ENCODE peak calls at places on chromosome 12, in eight cellular contexts. One of them, this sample, is unnamed. For H3K27me3, the result is how much of the 10 kb centered on the place peaks cover.

GRCh38 chr12:75439048-75439447 is 41.5 kb upstream of the GLIPR1 start:
- DNase-seq in psoas muscle: no peak
- DNase-seq in pancreas: no peak
- DNase-seq in breast epithelium: no peak
- DNase-seq in ovary: no peak
- DNase-seq in body of pancreas: no peak
- DNase-seq in Peyer's patch: no peak
- DNase-seq in CD4-positive, alpha-beta memory T cell: no peak
- DNase-seq in this sample: no peak

GRCh38 chr12:48185181-48185919 is 1.9 kb downstream of the CCDC184 start:
- DNase-seq in CD4-positive, alpha-beta memory T cell: no peak
- DNase-seq in pancreas: no peak
- DNase-seq in ovary: no peak
- DNase-seq in body of pancreas: no peak
- DNase-seq in psoas muscle: no peak
- DNase-seq in Peyer's patch: no peak
- DNase-seq in breast epithelium: no peak
- DNase-seq in this sample: no peak

GRCh38 chr12:74393265-74393664 is 144.4 kb upstream of the ATXN7L3B start:
- DNase-seq in psoas muscle: no peak
- DNase-seq in ovary: no peak
- DNase-seq in CD4-positive, alpha-beta memory T cell: no peak
- DNase-seq in Peyer's patch: no peak
- DNase-seq in body of pancreas: no peak
- DNase-seq in pancreas: no peak
- DNase-seq in breast epithelium: no peak
- DNase-seq in this sample: no peak

GRCh38 chr12:51820721-51821422 is 27.6 kb downstream of the FIGNL2 start:
- DNase-seq in pancreas: peak
- DNase-seq in breast epithelium: no peak
- DNase-seq in body of pancreas: peak
- DNase-seq in CD4-positive, alpha-beta memory T cell: peak
- DNase-seq in Peyer's patch: peak
- DNase-seq in ovary: peak
- DNase-seq in psoas muscle: peak
- DNase-seq in this sample: no peak

GRCh38 chr12:21379218-21379617 is 6.5 kb downstream of the IAPP start:
- DNase-seq in psoas muscle: no peak
- DNase-seq in breast epithelium: no peak
- DNase-seq in body of pancreas: no peak
- DNase-seq in pancreas: no peak
- DNase-seq in CD4-positive, alpha-beta memory T cell: no peak
- DNase-seq in ovary: no peak
- DNase-seq in Peyer's patch: no peak
- DNase-seq in this sample: no peak

GRCh38 chr12:83642205-83642604 is 955.5 kb downstream of the TMTC2 start:
- DNase-seq in Peyer's patch: no peak
- DNase-seq in ovary: no peak
- DNase-seq in CD4-positive, alpha-beta memory T cell: no peak
- DNase-seq in body of pancreas: no peak
- DNase-seq in pancreas: no peak
- DNase-seq in breast epithelium: no peak
- DNase-seq in psoas muscle: no peak
- DNase-seq in this sample: no peak

GRCh38 chr12:77686760-77687159 is 143.9 kb upstream of the NAV3 start:
- DNase-seq in pancreas: no peak
- DNase-seq in psoas muscle: no peak
- DNase-seq in ovary: no peak
- DNase-seq in CD4-positive, alpha-beta memory T cell: no peak
- DNase-seq in Peyer's patch: no peak
- DNase-seq in body of pancreas: no peak
- DNase-seq in breast epithelium: no peak
- DNase-seq in this sample: no peak

GRCh38 chr12:114414866-114415524 is 9.1 kb upstream of the TBX5 start:
- DNase-seq in breast epithelium: no peak
- DNase-seq in body of pancreas: no peak
- DNase-seq in Peyer's patch: no peak
- DNase-seq in psoas muscle: no peak
- DNase-seq in ovary: no peak
- DNase-seq in CD4-positive, alpha-beta memory T cell: no peak
- DNase-seq in pancreas: no peak
- DNase-seq in this sample: no peak

GRCh38 chr12:94012508-94013044 is 135.8 kb upstream of the PLXNC1 start:
- DNase-seq in ovary: no peak
- DNase-seq in body of pancreas: no peak
- DNase-seq in breast epithelium: no peak
- DNase-seq in psoas muscle: no peak
- DNase-seq in CD4-positive, alpha-beta memory T cell: no peak
- DNase-seq in Peyer's patch: no peak
- DNase-seq in pancreas: no peak
- DNase-seq in this sample: no peak

GRCh38 chr12:56635539-56636117 is 5.5 kb upstream of the BAZ2A start:
- DNase-seq in body of pancreas: no peak
- DNase-seq in ovary: no peak
- DNase-seq in pancreas: no peak
- DNase-seq in psoas muscle: no peak
- DNase-seq in breast epithelium: no peak
- DNase-seq in Peyer's patch: no peak
- DNase-seq in CD4-positive, alpha-beta memory T cell: no peak
- DNase-seq in this sample: no peak

GRCh38 chr12:81000831-81001230 is 63.1 kb upstream of the LIN7A start:
- DNase-seq in pancreas: no peak
- DNase-seq in CD4-positive, alpha-beta memory T cell: no peak
- DNase-seq in ovary: no peak
- DNase-seq in Peyer's patch: no peak
- DNase-seq in psoas muscle: no peak
- DNase-seq in body of pancreas: no peak
- DNase-seq in breast epithelium: no peak
- DNase-seq in this sample: no peak

DNA sequence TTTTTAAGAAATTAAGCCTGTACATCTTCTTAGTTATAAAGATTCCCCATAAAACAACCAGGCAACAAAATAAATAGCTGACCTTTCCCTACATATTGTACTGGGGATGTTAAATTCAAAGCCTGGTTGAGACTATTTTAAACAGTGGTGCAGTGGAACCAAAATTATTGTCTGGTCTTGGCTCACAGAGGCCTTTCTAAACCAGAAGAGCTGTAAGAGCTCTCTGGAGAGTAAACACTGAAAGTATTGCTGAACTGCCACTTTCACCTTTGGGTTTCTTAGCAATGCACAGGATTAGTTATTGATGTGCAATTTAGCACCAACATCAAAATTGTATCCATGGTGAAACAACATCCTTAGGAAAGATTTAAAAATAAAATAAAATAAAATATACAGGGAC is 20.6 kb downstream of the RACGAP1 start:
- DNase-seq in ovary: no peak
- DNase-seq in psoas muscle: no peak
- DNase-seq in Peyer's patch: no peak
- DNase-seq in body of pancreas: no peak
- DNase-seq in CD4-positive, alpha-beta memory T cell: no peak
- DNase-seq in pancreas: no peak
- DNase-seq in breast epithelium: no peak
- DNase-seq in this sample: no peak
- H3K27ac ChIP-seq in ovary: no peak
- H3K27ac ChIP-seq in psoas muscle: no peak
- H3K27ac ChIP-seq in Peyer's patch: no peak
- H3K27ac ChIP-seq in body of pancreas: no peak
- H3K27ac ChIP-seq in CD4-positive, alpha-beta memory T cell: no peak
- H3K27ac ChIP-seq in pancreas: no peak
- H3K27ac ChIP-seq in breast epithelium: no peak
- H3K27ac ChIP-seq in this sample: no peak

GRCh38 chr12:54147186-54147585 is 41.6 kb downstream of the SMUG1 start:
- DNase-seq in psoas muscle: no peak
- DNase-seq in CD4-positive, alpha-beta memory T cell: no peak
- DNase-seq in body of pancreas: no peak
- DNase-seq in breast epithelium: no peak
- DNase-seq in pancreas: no peak
- DNase-seq in Peyer's patch: no peak
- DNase-seq in ovary: no peak
- DNase-seq in this sample: no peak
- H3K27me3 ChIP-seq in psoas muscle: under half
- H3K27me3 ChIP-seq in CD4-positive, alpha-beta memory T cell: under half
- H3K27me3 ChIP-seq in body of pancreas: under half
- H3K27me3 ChIP-seq in breast epithelium: under half
- H3K27me3 ChIP-seq in pancreas: under half
- H3K27me3 ChIP-seq in Peyer's patch: under half
- H3K27me3 ChIP-seq in ovary: under half
- H3K27me3 ChIP-seq in this sample: under half

GRCh38 chr12:18262514-18262913 is 1.2 kb downstream of the PIK3C2G start:
- DNase-seq in Peyer's patch: no peak
- DNase-seq in psoas muscle: no peak
- DNase-seq in CD4-positive, alpha-beta memory T cell: no peak
- DNase-seq in body of pancreas: no peak
- DNase-seq in breast epithelium: no peak
- DNase-seq in pancreas: no peak
- DNase-seq in ovary: no peak
- DNase-seq in this sample: no peak
- H3K4me3 ChIP-seq in Peyer's patch: no peak
- H3K4me3 ChIP-seq in psoas muscle: no peak
- H3K4me3 ChIP-seq in CD4-positive, alpha-beta memory T cell: no peak
- H3K4me3 ChIP-seq in body of pancreas: no peak
- H3K4me3 ChIP-seq in breast epithelium: no peak
- H3K4me3 ChIP-seq in pancreas: no peak
- H3K4me3 ChIP-seq in ovary: no peak
- H3K4me3 ChIP-seq in this sample: no peak

GRCh38 chr12:49588281-49588680 is 17.2 kb downstream of the FAM186B start:
- DNase-seq in ovary: no peak
- DNase-seq in Peyer's patch: no peak
- DNase-seq in CD4-positive, alpha-beta memory T cell: no peak
- DNase-seq in breast epithelium: no peak
- DNase-seq in psoas muscle: no peak
- DNase-seq in pancreas: no peak
- DNase-seq in body of pancreas: no peak
- DNase-seq in this sample: no peak

GRCh38 chr12:49582840-49583239 is 14.9 kb upstream of the MCRS1 start:
- DNase-seq in ovary: no peak
- DNase-seq in body of pancreas: no peak
- DNase-seq in Peyer's patch: no peak
- DNase-seq in psoas muscle: no peak
- DNase-seq in CD4-positive, alpha-beta memory T cell: no peak
- DNase-seq in pancreas: no peak
- DNase-seq in breast epithelium: no peak
- DNase-seq in this sample: no peak

GRCh38 chr12:49587174-49587908 is 18.1 kb downstream of the FAM186B start:
- DNase-seq in CD4-positive, alpha-beta memory T cell: no peak
- DNase-seq in breast epithelium: no peak
- DNase-seq in ovary: no peak
- DNase-seq in psoas muscle: no peak
- DNase-seq in pancreas: no peak
- DNase-seq in Peyer's patch: no peak
- DNase-seq in body of pancreas: no peak
- DNase-seq in this sample: no peak

GRCh38 chr12:49583361-49584094 is 15.6 kb upstream of the MCRS1 start:
- DNase-seq in ovary: no peak
- DNase-seq in body of pancreas: no peak
- DNase-seq in breast epithelium: no peak
- DNase-seq in CD4-positive, alpha-beta memory T cell: no peak
- DNase-seq in psoas muscle: no peak
- DNase-seq in Peyer's patch: no peak
- DNase-seq in pancreas: no peak
- DNase-seq in this sample: no peak

GRCh38 chr12:49585477-49586445 is 17.8 kb upstream of the MCRS1 start:
- DNase-seq in pancreas: no peak
- DNase-seq in body of pancreas: no peak
- DNase-seq in psoas muscle: no peak
- DNase-seq in CD4-positive, alpha-beta memory T cell: no peak
- DNase-seq in breast epithelium: no peak
- DNase-seq in Peyer's patch: no peak
- DNase-seq in ovary: no peak
- DNase-seq in this sample: no peak
- H3K27ac ChIP-seq in pancreas: no peak
- H3K27ac ChIP-seq in body of pancreas: no peak
- H3K27ac ChIP-seq in psoas muscle: no peak
- H3K27ac ChIP-seq in CD4-positive, alpha-beta memory T cell: no peak
- H3K27ac ChIP-seq in breast epithelium: peak
- H3K27ac ChIP-seq in Peyer's patch: no peak
- H3K27ac ChIP-seq in ovary: no peak
- H3K27ac ChIP-seq in this sample: no peak

GRCh38 chr12:53706080-53706479 is 21.2 kb downstream of the CALCOCO1 start:
- DNase-seq in psoas muscle: no peak
- DNase-seq in pancreas: peak
- DNase-seq in breast epithelium: no peak
- DNase-seq in Peyer's patch: no peak
- DNase-seq in body of pancreas: no peak
- DNase-seq in CD4-positive, alpha-beta memory T cell: no peak
- DNase-seq in ovary: no peak
- DNase-seq in this sample: no peak
- H3K27me3 ChIP-seq in psoas muscle: under half
- H3K27me3 ChIP-seq in pancreas: under half
- H3K27me3 ChIP-seq in breast epithelium: under half
- H3K27me3 ChIP-seq in Peyer's patch: under half
- H3K27me3 ChIP-seq in body of pancreas: under half
- H3K27me3 ChIP-seq in CD4-positive, alpha-beta memory T cell: under half
- H3K27me3 ChIP-seq in ovary: under half
- H3K27me3 ChIP-seq in this sample: under half

DNA sequence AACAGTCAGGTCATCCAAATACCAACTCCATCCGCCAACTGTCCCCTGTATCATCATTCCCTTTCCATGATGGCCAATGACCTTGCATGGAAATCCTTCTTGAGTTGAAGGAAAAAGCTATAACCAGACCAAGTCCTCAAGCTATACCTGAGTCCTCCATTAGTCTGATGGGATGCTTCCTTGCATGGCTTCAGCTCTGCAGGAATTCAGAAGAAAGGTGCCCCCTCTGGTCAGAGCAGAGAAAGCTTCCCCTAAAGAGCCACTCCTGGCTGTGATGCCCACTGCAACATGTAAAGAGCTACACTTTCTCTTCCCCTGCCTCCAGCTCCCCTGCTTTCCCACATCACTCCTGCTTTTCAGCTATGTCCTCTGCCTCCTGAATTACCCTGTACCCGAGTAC is 43.1 kb upstream of the FKBP4 start:
- DNase-seq in breast epithelium: no peak
- DNase-seq in body of pancreas: no peak
- DNase-seq in Peyer's patch: no peak
- DNase-seq in psoas muscle: no peak
- DNase-seq in CD4-positive, alpha-beta memory T cell: no peak
- DNase-seq in ovary: no peak
- DNase-seq in pancreas: no peak
- DNase-seq in this sample: no peak
- H3K4me3 ChIP-seq in breast epithelium: no peak
- H3K4me3 ChIP-seq in body of pancreas: no peak
- H3K4me3 ChIP-seq in Peyer's patch: no peak
- H3K4me3 ChIP-seq in psoas muscle: no peak
- H3K4me3 ChIP-seq in CD4-positive, alpha-beta memory T cell: no peak
- H3K4me3 ChIP-seq in ovary: no peak
- H3K4me3 ChIP-seq in pancreas: no peak
- H3K4me3 ChIP-seq in this sample: no peak